ENCODE peak calls at places on chromosomes 5 and 9, in ten cellular contexts. T is T-helper 2 cell; D is psoas muscle; G is ELF-1; W is skeletal muscle cell; C is stimulated activated CD4-positive, alpha-beta T cell treated with anti-CD3 and anti-CD28 coated beads, Interleukin-1b, Interleukin-23, amount 100 ng/mL, for 24 hours; V is RWPE1; Y is NAMALWA; S is NCI-H2081; P is activated gamma-delta T cell. H is an unnamed sample.

GRCh38 chr9:2928386-2928785 is 84.5 kb upstream of the PUM3 start:
- DNase-seq in V (no peak), Y (no peak), D (no peak), W (no peak), P (no peak), G (no peak), S (no peak), T (no peak), C (no peak), H (no peak)

GRCh38 chr5:31149072-31149471 is 44.4 kb upstream of the CDH6 start:
- DNase-seq in C (no peak), T (no peak), D (no peak), V (no peak), P (no peak), W (no peak), Y (no peak), G (no peak), S (no peak), H (no peak)

GRCh38 chr9:83920469-83920941 is 727 bp downstream of the KIF27 start:
- DNase-seq in D (no peak), W (no peak), V (no peak), Y (no peak), S (no peak), T (no peak), G (no peak), P (no peak), C (no peak), H (no peak)

GRCh38 chr9:3478549-3478953 is 47.2 kb downstream of the RFX3 start:
- DNase-seq in Y (peak), S (no peak), D (no peak), T (no peak), V (peak), W (no peak), G (peak), C (no peak), P (no peak), H (no peak)

GRCh38 chr9:130254753-130255637 is 10.6 kb upstream of the HMCN2 start:
- DNase-seq in D (no peak), Y (no peak), T (no peak), C (no peak), V (no peak), P (no peak), G (no peak), S (no peak), W (no peak), H (no peak)

GRCh38 chr5:125865166-125865815 is 557.9 kb upstream of the GRAMD2B start:
- DNase-seq in C (no peak), S (no peak), T (no peak), V (peak), W (peak), P (no peak), G (no peak), Y (no peak), D (no peak), H (no peak)

GRCh38 chr5:133401731-133402347 is 210.5 kb downstream of the FSTL4 start:
- DNase-seq in C (no peak), D (no peak), T (no peak), W (no peak), Y (no peak), G (no peak), S (no peak), P (no peak), V (no peak), H (no peak)

GRCh38 chr5:81601912-81602311 is 149.0 kb downstream of the SSBP2 start:
- DNase-seq in G (no peak), Y (no peak), P (no peak), T (no peak), V (no peak), C (no peak), W (no peak), D (no peak), S (no peak), H (no peak)

GRCh38 chr9:114545055-114545454 is 39.8 kb upstream of the WHRN start:
- DNase-seq in V (no peak), P (no peak), C (no peak), D (no peak), W (no peak), G (no peak), S (no peak), T (no peak), Y (no peak), H (no peak)

H was measured in naive thymus-derived CD8-positive, alpha-beta T cell.